ENCODE peak calls at places on chromosomes 1 and 21, in ten cellular contexts. One of them, this sample, is unnamed.
A peak's percentile ranks its signal among the peaks of the same experiment; 100 is the strongest.

GRCh38 chr1:237901284-237901870 is 10.7 kb upstream of the ZP4 start:
- DNase-seq in Right ventricle myocardium superior: no peak
- DNase-seq in tibial nerve: no peak
- DNase-seq in bronchial epithelial cell: peak; percentile 63
- DNase-seq in RCC 7860: peak; percentile 34
- DNase-seq in midbrain: peak; percentile 5
- DNase-seq in nucleus accumbens: no peak
- DNase-seq in H54: peak; percentile 42
- DNase-seq in amygdala: no peak
- DNase-seq in breast epithelium: no peak
- DNase-seq in this sample: no peak

GRCh38 chr1:69919922-69920273 is 285.5 kb downstream of the LRRC40 start:
- DNase-seq in bronchial epithelial cell: no peak
- DNase-seq in amygdala: no peak
- DNase-seq in H54: no peak
- DNase-seq in midbrain: no peak
- DNase-seq in RCC 7860: no peak
- DNase-seq in tibial nerve: no peak
- DNase-seq in Right ventricle myocardium superior: no peak
- DNase-seq in nucleus accumbens: no peak
- DNase-seq in breast epithelium: no peak
- DNase-seq in this sample: no peak

GRCh38 chr1:117967900-117968299 is 38.4 kb downstream of the WDR3 start:
- DNase-seq in amygdala: no peak
- DNase-seq in RCC 7860: no peak
- DNase-seq in midbrain: no peak
- DNase-seq in breast epithelium: no peak
- DNase-seq in tibial nerve: no peak
- DNase-seq in nucleus accumbens: no peak
- DNase-seq in H54: no peak
- DNase-seq in Right ventricle myocardium superior: no peak
- DNase-seq in bronchial epithelial cell: peak; percentile 74
- DNase-seq in this sample: no peak

GRCh38 chr1:93000751-93001175 is 39.5 kb upstream of the DIPK1A start:
- DNase-seq in nucleus accumbens: no peak
- DNase-seq in amygdala: no peak
- DNase-seq in RCC 7860: no peak
- DNase-seq in Right ventricle myocardium superior: no peak
- DNase-seq in midbrain: peak; percentile 25
- DNase-seq in H54: no peak
- DNase-seq in breast epithelium: no peak
- DNase-seq in tibial nerve: no peak
- DNase-seq in bronchial epithelial cell: no peak
- DNase-seq in this sample: no peak

GRCh38 chr1:232273071-232273470 is 356.9 kb downstream of the SIPA1L2 start:
- DNase-seq in amygdala: no peak
- DNase-seq in nucleus accumbens: no peak
- DNase-seq in H54: no peak
- DNase-seq in Right ventricle myocardium superior: no peak
- DNase-seq in midbrain: no peak
- DNase-seq in RCC 7860: no peak
- DNase-seq in breast epithelium: no peak
- DNase-seq in bronchial epithelial cell: no peak
- DNase-seq in tibial nerve: no peak
- DNase-seq in this sample: peak; percentile 10

GRCh38 chr1:205324781-205325180 is 3.2 kb upstream of the NUAK2 start:
- DNase-seq in amygdala: no peak
- DNase-seq in Right ventricle myocardium superior: no peak
- DNase-seq in midbrain: no peak
- DNase-seq in breast epithelium: no peak
- DNase-seq in H54: peak; percentile 47
- DNase-seq in nucleus accumbens: no peak
- DNase-seq in tibial nerve: no peak
- DNase-seq in RCC 7860: peak; percentile 94
- DNase-seq in bronchial epithelial cell: no peak
- DNase-seq in this sample: no peak

GRCh38 chr1:58844176-58844575 is 60.3 kb upstream of the JUN start:
- DNase-seq in breast epithelium: no peak
- DNase-seq in H54: no peak
- DNase-seq in RCC 7860: no peak
- DNase-seq in Right ventricle myocardium superior: no peak
- DNase-seq in tibial nerve: no peak
- DNase-seq in amygdala: no peak
- DNase-seq in midbrain: no peak
- DNase-seq in bronchial epithelial cell: peak; percentile 59
- DNase-seq in nucleus accumbens: no peak
- DNase-seq in this sample: no peak

GRCh38 chr1:6599141-6599975 is 3.3 kb downstream of the KLHL21 start:
- DNase-seq in amygdala: no peak
- DNase-seq in Right ventricle myocardium superior: no peak
- DNase-seq in bronchial epithelial cell: peak; percentile 86
- DNase-seq in tibial nerve: no peak
- DNase-seq in midbrain: no peak
- DNase-seq in H54: no peak
- DNase-seq in breast epithelium: no peak
- DNase-seq in RCC 7860: peak; percentile 28
- DNase-seq in nucleus accumbens: peak; percentile 29
- DNase-seq in this sample: no peak

GRCh38 chr21:32463367-32463766 is 50.9 kb downstream of the EVA1C start:
- DNase-seq in amygdala: no peak
- DNase-seq in midbrain: no peak
- DNase-seq in H54: peak; percentile 63
- DNase-seq in RCC 7860: no peak
- DNase-seq in Right ventricle myocardium superior: no peak
- DNase-seq in tibial nerve: no peak
- DNase-seq in bronchial epithelial cell: no peak
- DNase-seq in nucleus accumbens: no peak
- DNase-seq in breast epithelium: peak; percentile 73
- DNase-seq in this sample: peak; percentile 14

GRCh38 chr1:228900099-228900965 is 165.1 kb downstream of the RHOU start:
- DNase-seq in nucleus accumbens: no peak
- DNase-seq in tibial nerve: peak; percentile 60
- DNase-seq in bronchial epithelial cell: no peak
- DNase-seq in midbrain: peak; percentile 8
- DNase-seq in amygdala: no peak
- DNase-seq in H54: no peak
- DNase-seq in RCC 7860: no peak
- DNase-seq in Right ventricle myocardium superior: peak; percentile 62
- DNase-seq in breast epithelium: peak; percentile 56
- DNase-seq in this sample: no peak

GRCh38 chr1:245969274-245969673 is 537.8 kb downstream of the SMYD3 start:
- DNase-seq in RCC 7860: peak; percentile 68
- DNase-seq in breast epithelium: no peak
- DNase-seq in tibial nerve: no peak
- DNase-seq in midbrain: no peak
- DNase-seq in Right ventricle myocardium superior: no peak
- DNase-seq in nucleus accumbens: no peak
- DNase-seq in amygdala: no peak
- DNase-seq in H54: peak; percentile 47
- DNase-seq in bronchial epithelial cell: peak; percentile 54
- DNase-seq in this sample: peak; percentile 90

GRCh38 chr1:198030682-198031081 is 113.5 kb downstream of the LHX9 start:
- DNase-seq in RCC 7860: no peak
- DNase-seq in breast epithelium: no peak
- DNase-seq in H54: no peak
- DNase-seq in midbrain: no peak
- DNase-seq in bronchial epithelial cell: no peak
- DNase-seq in nucleus accumbens: no peak
- DNase-seq in tibial nerve: no peak
- DNase-seq in Right ventricle myocardium superior: no peak
- DNase-seq in amygdala: no peak
- DNase-seq in this sample: peak; percentile 31

GRCh38 chr1:222310830-222311229 is 237.1 kb downstream of the HHIPL2 start:
- DNase-seq in Right ventricle myocardium superior: peak; percentile 44
- DNase-seq in tibial nerve: no peak
- DNase-seq in RCC 7860: no peak
- DNase-seq in amygdala: peak; percentile 13
- DNase-seq in breast epithelium: no peak
- DNase-seq in H54: no peak
- DNase-seq in midbrain: peak; percentile 6
- DNase-seq in bronchial epithelial cell: no peak
- DNase-seq in nucleus accumbens: peak; percentile 38
- DNase-seq in this sample: peak; percentile 30

GRCh38 chr21:45592208-45592619 is 50.0 kb upstream of the SLC19A1 start:
- DNase-seq in tibial nerve: no peak
- DNase-seq in H54: no peak
- DNase-seq in bronchial epithelial cell: peak; percentile 4
- DNase-seq in midbrain: no peak
- DNase-seq in breast epithelium: no peak
- DNase-seq in Right ventricle myocardium superior: no peak
- DNase-seq in nucleus accumbens: peak; percentile 9
- DNase-seq in RCC 7860: no peak
- DNase-seq in amygdala: no peak
- DNase-seq in this sample: no peak

GRCh38 chr1:71350805-71351204 is 270.0 kb upstream of the ZRANB2 start:
- DNase-seq in RCC 7860: no peak
- DNase-seq in Right ventricle myocardium superior: no peak
- DNase-seq in nucleus accumbens: no peak
- DNase-seq in bronchial epithelial cell: peak; percentile 1
- DNase-seq in H54: no peak
- DNase-seq in amygdala: no peak
- DNase-seq in tibial nerve: no peak
- DNase-seq in breast epithelium: no peak
- DNase-seq in midbrain: no peak
- DNase-seq in this sample: no peak

GRCh38 chr1:203954293-203954692 is 92.9 kb downstream of the SNRPE start:
- DNase-seq in amygdala: no peak
- DNase-seq in tibial nerve: no peak
- DNase-seq in H54: no peak
- DNase-seq in Right ventricle myocardium superior: no peak
- DNase-seq in breast epithelium: no peak
- DNase-seq in midbrain: no peak
- DNase-seq in nucleus accumbens: no peak
- DNase-seq in RCC 7860: no peak
- DNase-seq in bronchial epithelial cell: no peak
- DNase-seq in this sample: no peak

GRCh38 chr1:17922833-17923232 is 167.7 kb downstream of the ACTL8 start:
- DNase-seq in RCC 7860: no peak
- DNase-seq in midbrain: peak; percentile 6
- DNase-seq in breast epithelium: no peak
- DNase-seq in Right ventricle myocardium superior: no peak
- DNase-seq in amygdala: peak; percentile 30
- DNase-seq in tibial nerve: no peak
- DNase-seq in nucleus accumbens: peak; percentile 66
- DNase-seq in bronchial epithelial cell: no peak
- DNase-seq in H54: peak; percentile 21
- DNase-seq in this sample: peak; percentile 36

GRCh38 chr1:225946803-225947202 is 5.8 kb upstream of the LEFTY2 start:
- DNase-seq in tibial nerve: no peak
- DNase-seq in H54: no peak
- DNase-seq in midbrain: no peak
- DNase-seq in amygdala: no peak
- DNase-seq in breast epithelium: no peak
- DNase-seq in Right ventricle myocardium superior: no peak
- DNase-seq in RCC 7860: no peak
- DNase-seq in nucleus accumbens: no peak
- DNase-seq in bronchial epithelial cell: no peak
- DNase-seq in this sample: no peak

GRCh38 chr1:38609166-38609880 is 250.2 kb downstream of the RRAGC start:
- DNase-seq in amygdala: peak; percentile 18
- DNase-seq in midbrain: no peak
- DNase-seq in H54: no peak
- DNase-seq in nucleus accumbens: no peak
- DNase-seq in tibial nerve: no peak
- DNase-seq in RCC 7860: no peak
- DNase-seq in breast epithelium: no peak
- DNase-seq in bronchial epithelial cell: no peak
- DNase-seq in Right ventricle myocardium superior: no peak
- DNase-seq in this sample: no peak

GRCh38 chr1:5994713-5995621 is 2.7 kb upstream of the NPHP4 start:
- DNase-seq in amygdala: no peak
- DNase-seq in breast epithelium: no peak
- DNase-seq in bronchial epithelial cell: no peak
- DNase-seq in midbrain: no peak
- DNase-seq in nucleus accumbens: no peak
- DNase-seq in H54: no peak
- DNase-seq in Right ventricle myocardium superior: peak; percentile 43
- DNase-seq in RCC 7860: no peak
- DNase-seq in tibial nerve: no peak
- DNase-seq in this sample: no peak

GRCh38 chr1:6958407-6958806 is 173.2 kb downstream of the CAMTA1 start:
- DNase-seq in breast epithelium: no peak
- DNase-seq in tibial nerve: no peak
- DNase-seq in Right ventricle myocardium superior: no peak
- DNase-seq in nucleus accumbens: no peak
- DNase-seq in amygdala: no peak
- DNase-seq in midbrain: no peak
- DNase-seq in RCC 7860: no peak
- DNase-seq in bronchial epithelial cell: no peak
- DNase-seq in H54: no peak
- DNase-seq in this sample: no peak

GRCh38 chr21:34280389-34280795 is 83.4 kb upstream of the KCNE2 start:
- DNase-seq in tibial nerve: no peak
- DNase-seq in H54: no peak
- DNase-seq in nucleus accumbens: no peak
- DNase-seq in midbrain: no peak
- DNase-seq in RCC 7860: no peak
- DNase-seq in Right ventricle myocardium superior: peak; percentile 71
- DNase-seq in amygdala: no peak
- DNase-seq in breast epithelium: peak; percentile 19
- DNase-seq in bronchial epithelial cell: peak; percentile 3
- DNase-seq in this sample: peak; percentile 30

GRCh38 chr1:63827411-63828321 is 53.8 kb downstream of the ROR1 start:
- DNase-seq in breast epithelium: no peak
- DNase-seq in tibial nerve: no peak
- DNase-seq in RCC 7860: peak; percentile 44
- DNase-seq in nucleus accumbens: no peak
- DNase-seq in amygdala: no peak
- DNase-seq in midbrain: no peak
- DNase-seq in bronchial epithelial cell: peak; percentile 23
- DNase-seq in H54: no peak
- DNase-seq in Right ventricle myocardium superior: no peak
- DNase-seq in this sample: peak; percentile 50

GRCh38 chr1:160205974-160206369 is 788 bp downstream of the PEA15 start:
- DNase-seq in nucleus accumbens: peak; percentile 61
- DNase-seq in bronchial epithelial cell: peak; percentile 78
- DNase-seq in breast epithelium: peak; percentile 40
- DNase-seq in Right ventricle myocardium superior: peak; percentile 65
- DNase-seq in RCC 7860: peak; percentile 76
- DNase-seq in H54: peak; percentile 68
- DNase-seq in tibial nerve: peak; percentile 23
- DNase-seq in amygdala: peak; percentile 34
- DNase-seq in midbrain: peak; percentile 21
- DNase-seq in this sample: peak; percentile 75

GRCh38 chr1:65377496-65378268 is 42.8 kb upstream of the LEPR start:
- DNase-seq in tibial nerve: no peak
- DNase-seq in amygdala: no peak
- DNase-seq in H54: no peak
- DNase-seq in RCC 7860: no peak
- DNase-seq in midbrain: no peak
- DNase-seq in bronchial epithelial cell: no peak
- DNase-seq in Right ventricle myocardium superior: no peak
- DNase-seq in nucleus accumbens: no peak
- DNase-seq in breast epithelium: no peak
- DNase-seq in this sample: no peak

GRCh38 chr21:31660134-31660565 is 657 bp downstream of the SOD1 start:
- DNase-seq in amygdala: peak; percentile 51
- DNase-seq in RCC 7860: no peak
- DNase-seq in tibial nerve: no peak
- DNase-seq in nucleus accumbens: peak; percentile 71
- DNase-seq in Right ventricle myocardium superior: no peak
- DNase-seq in bronchial epithelial cell: peak; percentile 4
- DNase-seq in midbrain: peak; percentile 62
- DNase-seq in H54: peak; percentile 38
- DNase-seq in breast epithelium: no peak
- DNase-seq in this sample: peak; percentile 61

GRCh38 chr1:17574502-17574901 is 35.0 kb downstream of the ARHGEF10L start:
- DNase-seq in nucleus accumbens: no peak
- DNase-seq in H54: no peak
- DNase-seq in bronchial epithelial cell: no peak
- DNase-seq in Right ventricle myocardium superior: no peak
- DNase-seq in midbrain: no peak
- DNase-seq in breast epithelium: no peak
- DNase-seq in amygdala: no peak
- DNase-seq in RCC 7860: no peak
- DNase-seq in tibial nerve: no peak
- DNase-seq in this sample: no peak

GRCh38 chr1:153447498-153448170 is 12.8 kb downstream of the S100A7 start:
- DNase-seq in midbrain: no peak
- DNase-seq in nucleus accumbens: no peak
- DNase-seq in amygdala: no peak
- DNase-seq in H54: no peak
- DNase-seq in tibial nerve: no peak
- DNase-seq in bronchial epithelial cell: peak; percentile 79
- DNase-seq in RCC 7860: no peak
- DNase-seq in Right ventricle myocardium superior: no peak
- DNase-seq in breast epithelium: no peak
- DNase-seq in this sample: peak; percentile 24